ENCODE peak calls at places on chromosomes 16 and 17, in ten cellular contexts. I is heart left ventricle, V is A549, W is HepG2, E is body of pancreas, O is breast epithelium, Q is esophagus squamous epithelium, H is NB4, X is H54, G is transverse colon. R is an unnamed sample.

GRCh38 chr17:81903415-81903831 is 1.4 kb downstream of the NPB start:
- DNase-seq in I (peak; percentile 40), W (no peak), G (no peak), X (no peak), V (no peak), Q (no peak), O (no peak), E (no peak), H (no peak), R (no peak)

GRCh38 chr17:57253307-57254065 is 2.8 kb upstream of the MSI2 start:
- DNase-seq in E (no peak), O (no peak), W (no peak), H (no peak), V (no peak), I (no peak), G (no peak), X (no peak), Q (no peak), R (no peak)

GRCh38 chr16:4339909-4340308 is 11.2 kb downstream of the PAM16 start:
- DNase-seq in O (no peak), W (no peak), I (no peak), E (no peak), G (no peak), V (no peak), Q (no peak), H (no peak), X (no peak), R (peak; percentile 20)

GRCh38 chr17:3923466-3924190 is 7.4 kb upstream of the P2RX1 start:
- DNase-seq in V (no peak), O (no peak), H (no peak), X (no peak), G (no peak), E (no peak), I (no peak), W (no peak), Q (no peak), R (no peak)

GRCh38 chr17:69500911-69501429 is 86.5 kb downstream of the MAP2K6 start:
- DNase-seq in Q (no peak), W (no peak), V (no peak), O (no peak), H (no peak), E (peak; percentile 40), X (no peak), G (peak; percentile 27), I (no peak), R (no peak)

GRCh38 chr17:45325810-45326209 is 9.0 kb upstream of the MAP3K14 start:
- DNase-seq in G (no peak), Q (no peak), V (no peak), E (no peak), X (no peak), I (no peak), H (no peak), O (no peak), W (no peak), R (no peak)

GRCh38 chr16:74984194-74984669 is 691 bp downstream of the WDR59 start:
- DNase-seq in E (no peak), O (no peak), G (no peak), I (no peak), H (peak; percentile 64), W (peak; percentile 18), Q (no peak), V (peak; percentile 54), X (no peak), R (peak; percentile 75)

GRCh38 chr17:28885363-28885762 is 12.2 kb downstream of the FLOT2 start:
- DNase-seq in O (no peak), V (no peak), E (no peak), I (no peak), X (no peak), W (no peak), G (no peak), Q (no peak), H (no peak), R (no peak)

GRCh38 chr16:87707097-87707496 is 58.7 kb downstream of the KLHDC4 start:
- DNase-seq in I (no peak), H (no peak), O (no peak), W (no peak), X (no peak), Q (no peak), E (no peak), G (no peak), V (no peak), R (no peak)

GRCh38 chr16:82152641-82153094 is 17.4 kb downstream of the MPHOSPH6 start:
- DNase-seq in H (no peak), X (peak; percentile 3), O (no peak), G (peak; percentile 60), E (no peak), W (peak; percentile 20), I (no peak), Q (no peak), V (peak; percentile 8), R (no peak)

GRCh38 chr16:30526823-30527634 is 663 bp upstream of the ZNF768 start:
- DNase-seq in V (peak; percentile 97), X (peak; percentile 97), O (peak; percentile 98), I (peak; percentile 100), W (peak; percentile 97), Q (peak; percentile 88), G (peak; percentile 99), H (peak; percentile 99), E (peak; percentile 99), R (peak; percentile 98)
- TF ChIP-seq POLR2A in V (peak; percentile 12), X (no peak), O (peak; percentile 4), I (peak; percentile 38), W (peak; percentile 76), Q (peak; percentile 54), G (peak; percentile 93), H (peak; percentile 62), E (peak; percentile 74), R (peak; percentile 91)

GRCh38 chr16:23909792-23910418 is 74.1 kb downstream of the PRKCB start:
- DNase-seq in G (no peak), E (no peak), H (no peak), O (no peak), W (no peak), X (no peak), I (no peak), V (no peak), Q (no peak), R (no peak)

GRCh38 chr16:23908790-23909189 is 73.0 kb downstream of the PRKCB start:
- DNase-seq in E (no peak), Q (no peak), W (no peak), O (no peak), G (no peak), I (no peak), X (no peak), V (no peak), H (no peak), R (no peak)

GRCh38 chr16:23905027-23905426 is 69.2 kb downstream of the PRKCB start:
- DNase-seq in V (peak; percentile 86), X (peak; percentile 29), O (no peak), G (peak; percentile 21), Q (no peak), H (no peak), W (no peak), E (peak; percentile 7), I (no peak), R (no peak)

GRCh38 chr16:23907457-23907902 is 71.7 kb downstream of the PRKCB start:
- DNase-seq in E (no peak), V (no peak), I (no peak), G (no peak), W (no peak), H (no peak), X (no peak), O (no peak), Q (no peak), R (peak; percentile 84)

DNA sequence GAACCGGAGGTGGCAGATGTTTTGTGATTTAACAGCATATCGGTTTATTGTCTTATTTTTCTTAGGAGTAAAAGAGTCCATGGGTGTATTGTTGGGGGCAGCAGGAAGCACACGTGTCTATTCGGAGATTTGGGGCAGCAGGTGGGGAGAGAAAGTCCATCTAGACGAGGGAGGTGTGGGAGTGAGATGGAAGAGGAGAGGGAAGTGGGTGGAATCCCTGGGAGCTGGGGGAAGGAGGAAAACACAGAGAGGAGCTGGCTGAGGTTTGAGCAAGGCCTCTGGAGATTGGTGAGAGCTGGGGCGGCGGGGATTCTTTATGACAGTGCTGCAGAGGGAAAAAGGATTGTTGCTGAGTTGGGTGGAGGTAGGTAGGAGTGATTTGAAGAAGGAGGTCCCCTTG is 72.1 kb downstream of the PRKCB start:
- DNase-seq in X (no peak), H (no peak), W (no peak), E (no peak), V (no peak), I (no peak), Q (no peak), G (no peak), O (no peak), R (no peak)
- TF ChIP-seq POLR2A in X (no peak), H (no peak), W (no peak), E (no peak), V (no peak), I (no peak), Q (no peak), G (no peak), O (no peak), R (no peak)

GRCh38 chr16:14325921-14326401 is 254.8 kb downstream of the MRTFB start:
- DNase-seq in H (peak; percentile 33), W (no peak), E (peak; percentile 55), I (no peak), V (no peak), O (no peak), X (no peak), G (no peak), Q (no peak), R (no peak)

GRCh38 chr16:14321542-14321941 is 250.4 kb downstream of the MRTFB start:
- DNase-seq in V (peak; percentile 56), G (no peak), I (no peak), E (peak; percentile 94), Q (no peak), X (no peak), W (no peak), O (no peak), H (no peak), R (no peak)

GRCh38 chr16:14322186-14322585 is 251.1 kb downstream of the MRTFB start:
- DNase-seq in E (no peak), G (no peak), H (no peak), X (no peak), O (no peak), Q (no peak), V (no peak), I (no peak), W (no peak), R (no peak)

GRCh38 chr16:14325502-14325901 is 254.4 kb downstream of the MRTFB start:
- DNase-seq in I (no peak), G (no peak), V (no peak), O (no peak), Q (no peak), W (no peak), H (no peak), X (no peak), E (no peak), R (no peak)

DNA sequence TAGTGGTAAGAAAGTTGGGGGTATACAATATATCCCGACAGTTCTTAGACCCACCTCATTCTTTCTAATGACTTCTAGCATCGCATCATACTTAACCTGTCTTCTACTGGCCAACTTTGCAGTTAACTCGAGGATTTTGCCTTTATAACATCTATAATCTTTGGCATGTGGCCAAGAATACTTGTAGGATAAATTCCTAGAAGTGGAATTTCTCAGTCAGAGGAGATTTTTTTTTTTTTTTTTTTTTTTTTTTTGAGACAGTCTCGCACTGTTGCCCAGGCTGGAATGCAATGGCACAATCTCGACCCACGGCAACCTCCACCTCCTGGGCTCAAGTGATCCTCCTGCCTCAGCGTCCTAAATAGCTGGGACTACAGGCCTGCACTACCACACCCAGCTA is 253.5 kb downstream of the MRTFB start:
- DNase-seq in H (no peak), I (no peak), W (no peak), E (no peak), X (no peak), G (no peak), Q (no peak), V (no peak), O (no peak), R (no peak)
- TF ChIP-seq POLR2A in H (no peak), I (no peak), W (no peak), E (no peak), X (no peak), G (no peak), Q (no peak), V (no peak), O (no peak), R (no peak)

GRCh38 chr16:28491080-28491969 is 549 bp downstream of the CLN3 start:
- DNase-seq in X (no peak), E (peak; percentile 37), I (peak; percentile 69), Q (no peak), V (no peak), O (no peak), W (peak; percentile 49), G (peak; percentile 53), H (peak; percentile 79), R (peak; percentile 51)
- TF ChIP-seq POLR2A in X (no peak), E (no peak), I (no peak), Q (no peak), V (no peak), O (no peak), W (no peak), G (no peak), H (no peak), R (no peak)